ENCODE peak calls at places on chromosomes 2 and 18, in seven cellular contexts. V, B, C, X, M, E and W are unnamed samples.

GRCh38 chr2:3635171-3636008 is 22.6 kb upstream of the ALLC start:
- DNase-seq in E (no peak), M (peak; percentile 21), B (no peak), X (no peak), C (no peak), V (no peak), W (no peak)

GRCh38 chr2:215618145-215618544 is 182.3 kb upstream of the FN1 start:
- DNase-seq in M (no peak), X (no peak), C (no peak), B (no peak), V (no peak), E (no peak), W (no peak)

GRCh38 chr2:23385748-23386421 is 906 bp downstream of the KLHL29 start:
- DNase-seq in E (no peak), X (no peak), B (no peak), C (no peak), V (no peak), M (no peak), W (no peak)

GRCh38 chr2:144523606-144524131 is 3.8 kb upstream of the ZEB2 start:
- DNase-seq in C (no peak), E (no peak), V (no peak), M (peak; percentile 71), X (no peak), B (no peak), W (no peak)

GRCh38 chr2:20515293-20516220 is 68.7 kb downstream of the RHOB start:
- DNase-seq in B (no peak), X (no peak), E (no peak), M (no peak), V (no peak), C (peak; percentile 25), W (no peak)

GRCh38 chr2:99651930-99652670 is 162.3 kb upstream of the REV1 start:
- DNase-seq in V (no peak), B (no peak), X (peak; percentile 81), M (no peak), C (no peak), E (no peak), W (no peak)

GRCh38 chr2:127410871-127411396 is 7.3 kb upstream of the PROC start:
- DNase-seq in M (no peak), V (no peak), E (no peak), B (peak; percentile 92), X (peak; percentile 49), C (peak; percentile 86), W (no peak)

GRCh38 chr2:26492749-26493515 is 15.0 kb upstream of the OTOF start:
- DNase-seq in B (no peak), V (no peak), M (no peak), C (no peak), E (no peak), X (no peak), W (no peak)

GRCh38 chr2:143375376-143375880 is 246.2 kb downstream of the ARHGAP15 start:
- DNase-seq in C (no peak), B (no peak), V (no peak), M (no peak), X (no peak), E (no peak), W (no peak)

GRCh38 chr2:217033191-217033590 is 173.3 kb upstream of the TNP1 start:
- DNase-seq in C (no peak), V (no peak), M (no peak), X (no peak), E (no peak), B (no peak), W (no peak)

GRCh38 chr2:31812051-31812798 is 198.6 kb downstream of the MEMO1 start:
- DNase-seq in V (no peak), M (no peak), E (peak; percentile 76), B (peak; percentile 93), C (peak; percentile 71), X (no peak), W (no peak)

GRCh38 chr18:7568426-7568825 is 1.3 kb downstream of the PTPRM start:
- DNase-seq in E (no peak), M (peak; percentile 68), C (no peak), X (peak; percentile 25), B (peak; percentile 33), V (no peak), W (no peak)

GRCh38 chr2:221447310-221447709 is 124.8 kb downstream of the EPHA4 start:
- DNase-seq in V (no peak), C (no peak), B (no peak), E (no peak), M (no peak), X (no peak), W (no peak)

GRCh38 chr2:152238021-152238420 is 62.5 kb upstream of the STAM2 start:
- DNase-seq in C (no peak), B (no peak), V (no peak), M (no peak), X (no peak), E (no peak), W (no peak)

GRCh38 chr2:54954705-54955357 is 95.4 kb downstream of the RTN4 start:
- DNase-seq in B (no peak), X (no peak), V (no peak), M (no peak), E (no peak), C (no peak), W (no peak)

GRCh38 chr2:158667969-158668368 is 127.1 kb upstream of the DAPL1 start:
- DNase-seq in M (no peak), V (no peak), X (peak; percentile 40), B (no peak), C (no peak), E (no peak), W (no peak)

GRCh38 chr2:111534816-111535803 is 348.9 kb downstream of the ANAPC1 start:
- DNase-seq in M (no peak), X (peak; percentile 49), V (no peak), E (no peak), C (peak; percentile 70), B (peak; percentile 83), W (no peak)

GRCh38 chr2:144924827-144925226 is 404.9 kb upstream of the ZEB2 start:
- DNase-seq in M (no peak), B (no peak), X (no peak), E (no peak), V (no peak), C (no peak), W (no peak)

GRCh38 chr2:17706845-17707244 is 46.8 kb downstream of the SMC6 start:
- DNase-seq in B (no peak), M (no peak), V (no peak), X (no peak), C (no peak), E (no peak), W (no peak)

GRCh38 chr18:58580623-58581022 is 48.3 kb downstream of the ALPK2 start:
- DNase-seq in B (no peak), M (peak; percentile 55), E (no peak), V (no peak), X (peak; percentile 76), C (no peak), W (no peak)

GRCh38 chr2:11257983-11258382 is 86.5 kb downstream of the ROCK2 start:
- DNase-seq in X (no peak), M (no peak), C (no peak), V (no peak), B (no peak), E (no peak), W (no peak)

GRCh38 chr2:186696337-186696736 is 2.5 kb downstream of the FAM171B start:
- DNase-seq in E (no peak), V (no peak), M (no peak), B (no peak), X (no peak), C (no peak), W (no peak)

GRCh38 chr2:126963390-126963789 is 64.7 kb downstream of the TEX51 start:
- DNase-seq in C (no peak), X (no peak), M (no peak), E (no peak), B (no peak), V (no peak), W (peak; percentile 14)

DNA sequence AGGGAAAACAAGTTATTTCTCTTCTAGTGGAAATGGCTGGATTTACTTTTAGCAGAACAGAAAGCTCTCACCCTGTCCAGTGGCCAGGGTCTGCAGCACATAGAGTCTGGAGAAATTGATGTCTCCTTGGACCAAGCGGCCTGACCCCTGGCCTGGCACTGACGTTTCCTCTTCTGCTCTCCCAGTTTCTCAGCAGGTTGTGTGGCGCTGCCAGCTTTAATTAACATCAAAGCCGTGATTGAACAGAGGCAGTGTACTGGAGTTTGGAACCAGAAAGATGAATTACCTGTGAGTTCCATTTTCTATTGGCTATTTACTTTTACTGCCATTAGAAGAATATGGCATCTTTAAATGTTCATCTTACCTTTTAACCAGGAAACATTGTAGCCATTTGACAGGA is 20.9 kb downstream of the CD8A start:
- DNase-seq in M (no peak), X (no peak), C (no peak), V (no peak), E (no peak), B (no peak), W (no peak)
- H2AFZ ChIP-seq in M (no peak overlapping the region), X (no peak overlapping the region), C (no peak overlapping the region), V (no peak overlapping the region), E (no peak overlapping the region), B (no peak overlapping the region), W (no peak overlapping the region)

GRCh38 chr2:65437392-65438135 is 5.2 kb upstream of the SPRED2 start:
- DNase-seq in M (peak; percentile 61), C (peak; percentile 31), V (peak; percentile 84), E (no peak), B (no peak), X (no peak), W (no peak)
- H2AFZ ChIP-seq in M (no peak overlapping the region), C (peak overlapping the region; percentile 82), V (no peak overlapping the region), E (peak overlapping the region; percentile 93), B (no peak overlapping the region), X (no peak overlapping the region), W (no peak overlapping the region)

GRCh38 chr2:172213116-172213515 is 110.4 kb upstream of the DLX2 start:
- DNase-seq in B (no peak), M (no peak), E (no peak), V (no peak), C (no peak), X (no peak), W (peak; percentile 44)

GRCh38 chr2:172208881-172209325 is 106.2 kb upstream of the DLX2 start:
- DNase-seq in C (peak; percentile 100), X (peak; percentile 23), B (no peak), V (no peak), E (no peak), M (no peak), W (no peak)

GRCh38 chr2:172210599-172210998 is 107.9 kb upstream of the DLX2 start:
- DNase-seq in E (no peak), V (no peak), X (no peak), C (no peak), M (no peak), B (no peak), W (no peak)

GRCh38 chr2:172214252-172214651 is 111.6 kb upstream of the DLX2 start:
- DNase-seq in V (no peak), E (no peak), X (no peak), B (no peak), C (no peak), M (no peak), W (no peak)

GRCh38 chr2:172211507-172211906 is 108.8 kb upstream of the DLX2 start:
- DNase-seq in B (no peak), C (no peak), X (peak; percentile 63), M (no peak), V (no peak), E (no peak), W (no peak)
- H2AFZ ChIP-seq in B (no peak overlapping the region), C (no peak overlapping the region), X (no peak overlapping the region), M (no peak overlapping the region), V (no peak overlapping the region), E (no peak overlapping the region), W (no peak overlapping the region)

DNA sequence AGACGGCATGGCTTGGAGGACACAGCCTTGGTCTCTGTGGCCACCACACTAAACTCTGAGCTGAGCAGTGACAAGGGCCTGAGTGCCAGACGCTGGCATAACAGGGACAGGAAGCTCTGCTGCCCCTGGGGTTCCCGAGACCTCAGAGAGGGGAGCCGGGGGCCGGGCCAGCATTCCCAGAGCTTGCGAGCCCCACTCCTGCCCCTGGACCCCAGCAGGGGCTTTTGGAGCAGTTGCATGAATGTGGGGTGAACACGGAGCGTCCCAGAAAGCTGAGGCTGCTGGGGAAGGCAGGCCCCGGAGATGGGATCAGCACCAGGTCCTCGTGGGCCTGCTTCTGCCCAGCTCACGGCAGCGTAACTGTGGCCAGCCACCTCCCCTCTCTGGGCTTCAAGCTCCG is 7.6 kb upstream of the ERFE start:
- DNase-seq in E (no peak), V (no peak), M (no peak), B (no peak), X (no peak), C (no peak), W (no peak)
- H2AFZ ChIP-seq in E (no peak overlapping the region), V (no peak overlapping the region), M (no peak overlapping the region), B (no peak overlapping the region), X (no peak overlapping the region), C (no peak overlapping the region), W (no peak overlapping the region)